ENCODE peak calls at places on chromosomes 1 and 21, in four cellular contexts. S is epithelial cell of esophagus, J is substantia nigra, F is astrocyte. V is an unnamed sample.

GRCh38 chr1:84271452-84272273 is 29.8 kb upstream of the SAMD13 start:
- DNase-seq in S (no peak), J (no peak), F (peak), V (no peak)

GRCh38 chr1:27666791-27667254 is 5.2 kb downstream of the IFI6 start:
- DNase-seq in J (no peak), F (no peak), S (no peak), V (no peak)

GRCh38 chr1:81446006-81446669 is 354.6 kb upstream of the ADGRL2 start:
- DNase-seq in S (peak), F (no peak), J (no peak), V (no peak)

GRCh38 chr1:19356266-19356665 is 44.1 kb downstream of the SLC66A1 start:
- DNase-seq in J (no peak), F (no peak), S (no peak), V (no peak)

GRCh38 chr1:225509770-225510169 is 81.9 kb upstream of the LBR start:
- DNase-seq in J (no peak), F (no peak), S (peak), V (no peak)

GRCh38 chr1:164466429-164466828 is 92.6 kb upstream of the PBX1 start:
- DNase-seq in J (no peak), S (peak), F (peak), V (no peak)

GRCh38 chr21:14275806-14276205 is 59.8 kb downstream of the RBM11 start:
- DNase-seq in J (no peak), F (no peak), S (no peak), V (no peak)

GRCh38 chr1:208303743-208304142 is 59.6 kb upstream of the PLXNA2 start:
- DNase-seq in J (no peak), F (no peak), S (no peak), V (no peak)

GRCh38 chr1:171984850-171985485 is 143.7 kb downstream of the DNM3 start:
- DNase-seq in J (no peak), F (peak), S (peak), V (no peak)

GRCh38 chr1:21293537-21294265 is 3.4 kb upstream of the ECE1 start:
- DNase-seq in S (no peak), J (no peak), F (no peak), V (peak)

GRCh38 chr1:93779540-93780121 is 98.0 kb upstream of the BCAR3 start:
- DNase-seq in S (peak), F (peak), J (no peak), V (no peak)